ENCODE peak calls at places on chromosomes 4 and X, in ten cellular contexts. One of them, this sample, is unnamed.

GRCh38 chrX:152131525-152131924 is 6.9 kb downstream of the MAGEA10 start:
- DNase-seq in heart left ventricle: no peak
- DNase-seq in T follicular helper cell: no peak
- DNase-seq in endodermal cell: no peak
- DNase-seq in MM.1S: no peak
- DNase-seq in NCI-H510A treated with DMSO at 0.1 percent for 48 hours: no peak
- DNase-seq in HS-5: no peak
- DNase-seq in GM12865: no peak
- DNase-seq in cardiac fibroblast: no peak
- DNase-seq in activated naive CD4-positive, alpha-beta T cell treated with anti-CD3 and anti-CD28 coated beads, Interleukin-2, amount 10 ng/mL, durations not matched to agents 7 days and 5 days: no peak
- DNase-seq in this sample: no peak

GRCh38 chr4:141153751-141154510 is 20.7 kb upstream of the RNF150 start:
- DNase-seq in NCI-H510A treated with DMSO at 0.1 percent for 48 hours: no peak
- DNase-seq in MM.1S: no peak
- DNase-seq in heart left ventricle: peak; percentile 41
- DNase-seq in GM12865: no peak
- DNase-seq in HS-5: no peak
- DNase-seq in cardiac fibroblast: peak; percentile 33
- DNase-seq in activated naive CD4-positive, alpha-beta T cell treated with anti-CD3 and anti-CD28 coated beads, Interleukin-2, amount 10 ng/mL, durations not matched to agents 7 days and 5 days: no peak
- DNase-seq in endodermal cell: no peak
- DNase-seq in T follicular helper cell: no peak
- DNase-seq in this sample: no peak

GRCh38 chrX:119398974-119399771 is at the start of gene SLC25A43:
- DNase-seq in endodermal cell: peak; percentile 71
- DNase-seq in T follicular helper cell: no peak
- DNase-seq in GM12865: peak; percentile 58
- DNase-seq in MM.1S: peak; percentile 42
- DNase-seq in HS-5: no peak
- DNase-seq in activated naive CD4-positive, alpha-beta T cell treated with anti-CD3 and anti-CD28 coated beads, Interleukin-2, amount 10 ng/mL, durations not matched to agents 7 days and 5 days: peak; percentile 50
- DNase-seq in NCI-H510A treated with DMSO at 0.1 percent for 48 hours: peak; percentile 19
- DNase-seq in heart left ventricle: peak; percentile 34
- DNase-seq in cardiac fibroblast: peak; percentile 20
- DNase-seq in this sample: peak; percentile 55

GRCh38 chrX:124194209-124194608 is 138.3 kb upstream of the TEX13D start:
- DNase-seq in NCI-H510A treated with DMSO at 0.1 percent for 48 hours: no peak
- DNase-seq in HS-5: no peak
- DNase-seq in T follicular helper cell: no peak
- DNase-seq in heart left ventricle: peak; percentile 52
- DNase-seq in activated naive CD4-positive, alpha-beta T cell treated with anti-CD3 and anti-CD28 coated beads, Interleukin-2, amount 10 ng/mL, durations not matched to agents 7 days and 5 days: no peak
- DNase-seq in GM12865: no peak
- DNase-seq in MM.1S: no peak
- DNase-seq in cardiac fibroblast: peak; percentile 39
- DNase-seq in endodermal cell: no peak
- DNase-seq in this sample: no peak

GRCh38 chr4:64727960-64728359 is 318.7 kb upstream of the TECRL start:
- DNase-seq in activated naive CD4-positive, alpha-beta T cell treated with anti-CD3 and anti-CD28 coated beads, Interleukin-2, amount 10 ng/mL, durations not matched to agents 7 days and 5 days: no peak
- DNase-seq in HS-5: no peak
- DNase-seq in GM12865: no peak
- DNase-seq in NCI-H510A treated with DMSO at 0.1 percent for 48 hours: no peak
- DNase-seq in T follicular helper cell: no peak
- DNase-seq in endodermal cell: peak; percentile 52
- DNase-seq in MM.1S: no peak
- DNase-seq in heart left ventricle: no peak
- DNase-seq in cardiac fibroblast: no peak
- DNase-seq in this sample: no peak

GRCh38 chrX:47586043-47586787 is 4.0 kb downstream of the TIMP1 start:
- DNase-seq in HS-5: no peak
- DNase-seq in T follicular helper cell: no peak
- DNase-seq in MM.1S: no peak
- DNase-seq in cardiac fibroblast: no peak
- DNase-seq in endodermal cell: no peak
- DNase-seq in heart left ventricle: no peak
- DNase-seq in activated naive CD4-positive, alpha-beta T cell treated with anti-CD3 and anti-CD28 coated beads, Interleukin-2, amount 10 ng/mL, durations not matched to agents 7 days and 5 days: no peak
- DNase-seq in NCI-H510A treated with DMSO at 0.1 percent for 48 hours: no peak
- DNase-seq in GM12865: no peak
- DNase-seq in this sample: no peak

GRCh38 chrX:13938053-13938765 is 91.5 kb downstream of the GEMIN8 start:
- DNase-seq in activated naive CD4-positive, alpha-beta T cell treated with anti-CD3 and anti-CD28 coated beads, Interleukin-2, amount 10 ng/mL, durations not matched to agents 7 days and 5 days: no peak
- DNase-seq in endodermal cell: peak; percentile 78
- DNase-seq in T follicular helper cell: no peak
- DNase-seq in MM.1S: peak; percentile 14
- DNase-seq in cardiac fibroblast: no peak
- DNase-seq in GM12865: peak; percentile 4
- DNase-seq in heart left ventricle: peak; percentile 30
- DNase-seq in NCI-H510A treated with DMSO at 0.1 percent for 48 hours: peak; percentile 19
- DNase-seq in HS-5: no peak
- DNase-seq in this sample: peak; percentile 76

GRCh38 chr4:76376534-76376933 is 44.4 kb downstream of the CCDC158 start:
- DNase-seq in GM12865: no peak
- DNase-seq in activated naive CD4-positive, alpha-beta T cell treated with anti-CD3 and anti-CD28 coated beads, Interleukin-2, amount 10 ng/mL, durations not matched to agents 7 days and 5 days: no peak
- DNase-seq in cardiac fibroblast: no peak
- DNase-seq in endodermal cell: no peak
- DNase-seq in MM.1S: no peak
- DNase-seq in T follicular helper cell: no peak
- DNase-seq in HS-5: no peak
- DNase-seq in NCI-H510A treated with DMSO at 0.1 percent for 48 hours: no peak
- DNase-seq in heart left ventricle: no peak
- DNase-seq in this sample: no peak

GRCh38 chr4:337932-338758 is 531 bp downstream of the ZNF141 start:
- DNase-seq in NCI-H510A treated with DMSO at 0.1 percent for 48 hours: no peak
- DNase-seq in MM.1S: no peak
- DNase-seq in GM12865: peak; percentile 55
- DNase-seq in activated naive CD4-positive, alpha-beta T cell treated with anti-CD3 and anti-CD28 coated beads, Interleukin-2, amount 10 ng/mL, durations not matched to agents 7 days and 5 days: peak; percentile 64
- DNase-seq in heart left ventricle: peak; percentile 42
- DNase-seq in T follicular helper cell: peak; percentile 30
- DNase-seq in endodermal cell: no peak
- DNase-seq in cardiac fibroblast: peak; percentile 37
- DNase-seq in HS-5: no peak
- DNase-seq in this sample: no peak